ENCODE peak calls at places on chromosomes 4 and X, in eight cellular contexts. K is CD4-positive, alpha-beta T cell; R is GM13977; P is mammary epithelial cell; Z is WTC11; I is GM12865; G is nephron progenitor cell; Y is endothelial cell of umbilical vein. W is an unnamed sample.

GRCh38 chr4:158891256-158891655 is 122.4 kb downstream of the FNIP2 start:
- DNase-seq in K (no peak), R (no peak), P (no peak), Z (no peak), I (no peak), G (no peak), Y (no peak), W (no peak)

GRCh38 chr4:168787801-168788200 is 222.3 kb downstream of the CBR4 start:
- DNase-seq in K (no peak), R (no peak), P (no peak), Z (no peak), I (no peak), G (no peak), Y (no peak), W (no peak)

GRCh38 chr4:8001564-8002355 is 62.1 kb upstream of the AFAP1 start:
- DNase-seq in K (no peak), R (no peak), P (no peak), Z (no peak), I (no peak), G (no peak), Y (no peak), W (no peak)

GRCh38 chrX:57286507-57287251 is at the start of gene FAAH2:
- DNase-seq in K (peak), R (peak), P (peak), Z (peak), I (peak), G (peak), Y (peak), W (no peak)

GRCh38 chr4:5338511-5338910 is 287.2 kb downstream of the STK32B start:
- DNase-seq in K (no peak), R (no peak), P (no peak), Z (no peak), I (no peak), G (no peak), Y (no peak), W (no peak)

GRCh38 chr4:26779224-26779623 is 81.4 kb upstream of the STIM2 start:
- DNase-seq in K (no peak), R (no peak), P (no peak), Z (no peak), I (no peak), G (no peak), Y (no peak), W (no peak)

GRCh38 chrX:10017866-10018265 is 50.7 kb downstream of the CLDN34 start:
- DNase-seq in K (no peak), R (no peak), P (peak), Z (no peak), I (no peak), G (no peak), Y (peak), W (no peak)

GRCh38 chr4:113179996-113180395 is 130.5 kb downstream of the ANK2 start:
- DNase-seq in K (no peak), R (no peak), P (no peak), Z (no peak), I (no peak), G (no peak), Y (no peak), W (no peak)

GRCh38 chrX:6644411-6644810 is 109.5 kb upstream of the VCX3A start:
- DNase-seq in K (no peak), R (no peak), P (no peak), Z (no peak), I (peak), G (peak), Y (no peak), W (no peak)

GRCh38 chrX:53190363-53190960 is 34.5 kb downstream of the KDM5C start:
- DNase-seq in K (no peak), R (no peak), P (no peak), Z (peak), I (no peak), G (peak), Y (no peak), W (no peak)

GRCh38 chrX:40031861-40032422 is 65.8 kb downstream of the BCOR start:
- DNase-seq in K (no peak), R (no peak), P (peak), Z (no peak), I (no peak), G (no peak), Y (no peak), W (no peak)

GRCh38 chrX:23392195-23392594 is 57.5 kb downstream of the PTCHD1 start:
- DNase-seq in K (no peak), R (no peak), P (no peak), Z (no peak), I (no peak), G (no peak), Y (no peak), W (no peak)

GRCh38 chrX:27815209-27815608 is 7.4 kb downstream of the MAGEB10 start:
- DNase-seq in K (no peak), R (no peak), P (peak), Z (no peak), I (no peak), G (no peak), Y (peak), W (no peak)

GRCh38 chr4:122384245-122384644 is 5.4 kb downstream of the ADAD1 start:
- DNase-seq in K (no peak), R (no peak), P (no peak), Z (no peak), I (no peak), G (no peak), Y (no peak), W (no peak)

GRCh38 chr4:30396772-30397475 is 323.2 kb upstream of the PCDH7 start:
- DNase-seq in K (no peak), R (no peak), P (no peak), Z (no peak), I (no peak), G (no peak), Y (peak), W (no peak)

GRCh38 chr4:126850286-126850685 is 782.5 kb upstream of the INTU start:
- DNase-seq in K (no peak), R (no peak), P (peak), Z (no peak), I (no peak), G (no peak), Y (peak), W (no peak)

GRCh38 chrX:30831082-30831481 is 58.0 kb downstream of the TAB3 start:
- DNase-seq in K (no peak), R (no peak), P (no peak), Z (no peak), I (peak), G (no peak), Y (no peak), W (no peak)

GRCh38 chrX:117768861-117769604 is 347.6 kb downstream of the KLHL13 start:
- DNase-seq in K (no peak), R (no peak), P (no peak), Z (no peak), I (no peak), G (no peak), Y (no peak), W (no peak)

GRCh38 chr4:183783933-183784622 is 121.0 kb upstream of the STOX2 start:
- DNase-seq in K (no peak), R (no peak), P (peak), Z (no peak), I (no peak), G (no peak), Y (no peak), W (no peak)

GRCh38 chrX:138298268-138298667 is 413.2 kb downstream of the FGF13 start:
- DNase-seq in K (no peak), R (no peak), P (no peak), Z (no peak), I (no peak), G (no peak), Y (no peak), W (no peak)
- TF ChIP-seq CTCF in K (no peak), R (no peak), P (no peak), Z (no peak), I (no peak), G (no peak), Y (no peak), W (no peak)

GRCh38 chr4:47528651-47529050 is 43.6 kb downstream of the ATP10D start:
- DNase-seq in K (no peak), R (no peak), P (peak), Z (no peak), I (no peak), G (no peak), Y (no peak), W (no peak)
- TF ChIP-seq CTCF in K (no peak), R (no peak), P (no peak), Z (no peak), I (no peak), G (no peak), Y (no peak), W (no peak)

DNA sequence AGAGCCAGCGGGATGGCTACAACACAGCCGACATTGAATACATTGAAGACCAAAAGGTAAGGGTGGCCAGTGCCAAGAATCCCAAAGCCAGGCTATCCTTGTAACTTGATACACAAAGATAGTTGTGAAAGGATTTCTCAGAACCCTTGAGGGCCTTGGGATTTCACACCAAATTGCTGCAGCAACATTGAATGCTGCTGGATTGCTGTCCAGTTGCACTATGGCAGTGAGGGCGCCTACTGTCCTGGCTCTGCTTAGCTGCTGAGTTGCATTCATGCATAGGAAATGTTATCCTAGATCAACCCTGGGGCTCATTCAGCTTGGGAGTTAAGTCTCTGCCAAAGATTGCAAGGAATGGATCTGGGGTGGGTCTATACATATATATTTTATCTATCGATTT is 38.7 kb downstream of the LONRF3 start:
- DNase-seq in K (no peak), R (no peak), P (no peak), Z (no peak), I (no peak), G (no peak), Y (no peak), W (no peak)
- TF ChIP-seq CTCF in K (no peak), R (no peak), P (no peak), Z (no peak), I (no peak), G (no peak), Y (no peak), W (no peak)

GRCh38 chrX:120450163-120450562 is 18.9 kb downstream of the LAMP2 start:
- DNase-seq in K (no peak), R (peak), P (peak), Z (no peak), I (peak), G (no peak), Y (peak), W (no peak)
- TF ChIP-seq CTCF in K (peak), R (peak), P (peak), Z (no peak), I (no peak), G (no peak), Y (no peak), W (no peak)